ENCODE peak calls at places on chromosome 16, in seven cellular contexts. T is neural crest cell; M is amniotic epithelial cell; P is heart right ventricle; X is H54; V is SK-N-DZ; J is activated CD8-positive, alpha-beta T cell treated with anti-CD3 and anti-CD28 coated beads for 36 hours. C is an unnamed sample.

GRCh38 chr16:89924298-89924924 is 1.3 kb downstream of the TUBB3 start:
- DNase-seq in M (peak), V (peak), X (no peak), J (peak), P (no peak), T (peak), C (no peak)

GRCh38 chr16:56203052-56203451 is 11.8 kb downstream of the GNAO1 start:
- DNase-seq in P (no peak), X (peak), M (no peak), T (no peak), V (no peak), J (peak), C (no peak)

GRCh38 chr16:51577621-51578303 is 426.7 kb upstream of the SALL1 start:
- DNase-seq in X (no peak), V (no peak), P (no peak), M (peak), T (no peak), J (peak), C (no peak)

GRCh38 chr16:47646914-47647313 is 185.8 kb downstream of the PHKB start:
- DNase-seq in M (no peak), P (no peak), T (no peak), J (no peak), V (no peak), X (no peak), C (no peak)

GRCh38 chr16:86680137-86680536 is 101.8 kb downstream of the FOXL1 start:
- DNase-seq in M (peak), T (no peak), V (no peak), X (peak), P (no peak), J (no peak), C (peak)

GRCh38 chr16:28980929-28981328 is 3.9 kb upstream of the LAT start:
- DNase-seq in T (no peak), J (no peak), P (no peak), M (no peak), V (no peak), X (no peak), C (no peak)

GRCh38 chr16:13923703-13924298 is 3.8 kb downstream of the ERCC4 start:
- DNase-seq in X (no peak), J (no peak), T (no peak), M (peak), V (peak), P (no peak), C (peak)

GRCh38 chr16:88631920-88632586 is 6.3 kb upstream of the IL17C start:
- DNase-seq in M (no peak), P (no peak), V (no peak), J (no peak), X (no peak), T (no peak), C (no peak)

GRCh38 chr16:50592996-50593395 is 44.8 kb downstream of the NKD1 start:
- DNase-seq in V (no peak), T (no peak), X (no peak), M (no peak), P (no peak), J (no peak), C (no peak)

GRCh38 chr16:67781548-67781921 is 24.8 kb downstream of the RANBP10 start:
- DNase-seq in J (peak), M (peak), X (no peak), P (no peak), T (no peak), V (no peak), C (no peak)

GRCh38 chr16:56708418-56708817 is 21.5 kb upstream of the NUP93 start:
- DNase-seq in P (no peak), J (peak), V (no peak), T (no peak), X (no peak), M (no peak), C (no peak)

GRCh38 chr16:86584726-86585721 is 6.7 kb downstream of the FOXL1 start:
- DNase-seq in X (peak), J (no peak), M (no peak), T (no peak), V (no peak), P (no peak), C (no peak)